ENCODE peak calls at places on chromosomes 13 and 19, in seven cellular contexts. K is gastrocnemius medialis; Q is mesothelial cell of epicardium; N is uterus; L is HS-5; P is left cardiac atrium; C is effector memory CD4-positive, alpha-beta T cell. D is an unnamed sample.

GRCh38 chr13:45615501-45616101 is at the start of gene ERICH6B:
- DNase-seq in K (no peak), Q (peak), N (peak), L (no peak), P (peak), C (no peak), D (no peak)

GRCh38 chr19:8269724-8270123 is 38.4 kb downstream of the CD320 start:
- DNase-seq in K (no peak), Q (peak), N (no peak), L (no peak), P (no peak), C (no peak), D (no peak)

GRCh38 chr19:16365300-16365996 is 40.8 kb downstream of the KLF2 start:
- DNase-seq in K (no peak), Q (no peak), N (no peak), L (no peak), P (no peak), C (no peak), D (no peak)

GRCh38 chr13:40452741-40453665 is 213.4 kb downstream of the FOXO1 start:
- DNase-seq in K (no peak), Q (no peak), N (no peak), L (no peak), P (no peak), C (no peak), D (no peak)

GRCh38 chr19:15288146-15288963 is 44.0 kb downstream of the BRD4 start:
- DNase-seq in K (no peak), Q (no peak), N (no peak), L (no peak), P (no peak), C (no peak), D (peak)

GRCh38 chr19:45448887-45449299 is 18.9 kb upstream of the FOSB start:
- DNase-seq in K (no peak), Q (no peak), N (no peak), L (no peak), P (no peak), C (peak), D (no peak)

GRCh38 chr13:110869231-110869804 is 45.6 kb downstream of the ANKRD10 start:
- DNase-seq in K (peak), Q (no peak), N (no peak), L (no peak), P (peak), C (no peak), D (no peak)

GRCh38 chr13:93727301-93728141 is 500.9 kb downstream of the GPC6 start:
- DNase-seq in K (no peak), Q (no peak), N (no peak), L (peak), P (no peak), C (no peak), D (peak)

GRCh38 chr19:58558623-58559274 is 338 bp upstream of the UBE2M start:
- DNase-seq in K (peak), Q (peak), N (peak), L (peak), P (peak), C (peak), D (peak)

GRCh38 chr13:112574476-112575294 is 13.3 kb downstream of the TUBGCP3 start:
- DNase-seq in K (no peak), Q (no peak), N (no peak), L (no peak), P (no peak), C (no peak), D (no peak)

GRCh38 chr19:10662384-10663251 is 8.5 kb downstream of the ILF3 start:
- DNase-seq in K (no peak), Q (no peak), N (no peak), L (no peak), P (no peak), C (no peak), D (no peak)

GRCh38 chr19:55283548-55284393 is at the start of gene BRSK1:
- DNase-seq in K (no peak), Q (peak), N (peak), L (no peak), P (peak), C (no peak), D (no peak)

GRCh38 chr19:3656073-3656746 is 29.6 kb upstream of the CACTIN start:
- DNase-seq in K (no peak), Q (no peak), N (no peak), L (peak), P (no peak), C (no peak), D (peak)

GRCh38 chr13:24459234-24459633 is 53.3 kb downstream of the PARP4 start:
- DNase-seq in K (no peak), Q (no peak), N (no peak), L (peak), P (no peak), C (no peak), D (peak)

GRCh38 chr13:76769238-76769859 is 116.9 kb downstream of the KCTD12 start:
- DNase-seq in K (no peak), Q (no peak), N (no peak), L (no peak), P (no peak), C (no peak), D (no peak)

GRCh38 chr13:106129273-106129672 is 406.2 kb downstream of the EFNB2 start:
- DNase-seq in K (no peak), Q (no peak), N (no peak), L (no peak), P (no peak), C (no peak), D (no peak)

GRCh38 chr13:98990701-98991100 is 12.8 kb upstream of the DOCK9 start:
- DNase-seq in K (no peak), Q (no peak), N (no peak), L (no peak), P (no peak), C (no peak), D (no peak)

GRCh38 chr19:46461537-46461936 is 9.8 kb downstream of the PNMA8A start:
- DNase-seq in K (no peak), Q (no peak), N (no peak), L (no peak), P (no peak), C (no peak), D (no peak)

GRCh38 chr13:59345316-59345715 is 818.4 kb downstream of the DIAPH3 start:
- DNase-seq in K (no peak), Q (no peak), N (peak), L (no peak), P (peak), C (no peak), D (no peak)

GRCh38 chr13:101473458-101473857 is 21.0 kb downstream of the ITGBL1 start:
- DNase-seq in K (no peak), Q (no peak), N (no peak), L (no peak), P (peak), C (no peak), D (no peak)

GRCh38 chr19:5480427-5480836 is 25.2 kb downstream of the ZNRF4 start:
- DNase-seq in K (no peak), Q (no peak), N (no peak), L (no peak), P (no peak), C (no peak), D (no peak)

GRCh38 chr13:97256343-97256783 is 34.2 kb downstream of the MBNL2 start:
- DNase-seq in K (no peak), Q (no peak), N (no peak), L (peak), P (no peak), C (no peak), D (peak)

GRCh38 chr19:40465025-40465780 is at the start of gene BLVRB:
- DNase-seq in K (peak), Q (no peak), N (no peak), L (peak), P (no peak), C (no peak), D (no peak)

GRCh38 chr13:105471683-105472082 is 1063.8 kb downstream of the EFNB2 start:
- DNase-seq in K (no peak), Q (no peak), N (no peak), L (peak), P (no peak), C (no peak), D (no peak)

GRCh38 chr19:1461862-1462261 is 11.9 kb downstream of the APC2 start:
- DNase-seq in K (no peak), Q (no peak), N (no peak), L (no peak), P (no peak), C (no peak), D (no peak)

GRCh38 chr19:51715850-51716249 is 7.9 kb downstream of the HAS1 start:
- DNase-seq in K (no peak), Q (no peak), N (no peak), L (no peak), P (no peak), C (no peak), D (no peak)

GRCh38 chr13:33260168-33261098 is 25.1 kb downstream of the STARD13 start:
- DNase-seq in K (no peak), Q (no peak), N (no peak), L (no peak), P (no peak), C (no peak), D (no peak)

GRCh38 chr13:97719759-97720158 is 233.7 kb upstream of the IPO5 start:
- DNase-seq in K (no peak), Q (no peak), N (no peak), L (no peak), P (no peak), C (no peak), D (no peak)

GRCh38 chr13:113796211-113796875 is 37.3 kb downstream of the TMEM255B start:
- DNase-seq in K (no peak), Q (no peak), N (no peak), L (no peak), P (no peak), C (no peak), D (no peak)

GRCh38 chr19:34766386-34766785 is 6.6 kb downstream of the ZNF599 start:
- DNase-seq in K (no peak), Q (no peak), N (no peak), L (no peak), P (no peak), C (no peak), D (no peak)

GRCh38 chr19:9309974-9310446 is 372 bp upstream of the ZNF699 start:
- DNase-seq in K (no peak), Q (no peak), N (peak), L (no peak), P (peak), C (no peak), D (no peak)

GRCh38 chr13:21069561-21070004 is 8.2 kb upstream of the LATS2 start:
- DNase-seq in K (peak), Q (no peak), N (peak), L (peak), P (no peak), C (no peak), D (peak)

GRCh38 chr19:38209671-38210457 is 14.2 kb downstream of the DPF1 start:
- DNase-seq in K (peak), Q (no peak), N (peak), L (no peak), P (peak), C (no peak), D (no peak)